ENCODE peak calls at places on chromosomes 4 and X, in four cellular contexts. One of them, this sample, is unnamed.

GRCh38 chrX:129983575-129984131 is 1.2 kb downstream of the BCORL1 start:
- DNase-seq in GM03348: no peak
- DNase-seq in left colon: peak
- DNase-seq in BE2C: peak
- DNase-seq in this sample: no peak

GRCh38 chr4:189092596-189092995 is 848.1 kb upstream of the FRG1 start:
- DNase-seq in GM03348: peak
- DNase-seq in left colon: no peak
- DNase-seq in BE2C: no peak
- DNase-seq in this sample: no peak

GRCh38 chr4:23904639-23905061 is 14.8 kb upstream of the PPARGC1A start:
- DNase-seq in GM03348: no peak
- DNase-seq in left colon: no peak
- DNase-seq in BE2C: no peak
- DNase-seq in this sample: no peak

GRCh38 chrX:12647230-12647629 is 144.0 kb upstream of the PRPS2 start:
- DNase-seq in GM03348: no peak
- DNase-seq in left colon: no peak
- DNase-seq in BE2C: no peak
- DNase-seq in this sample: no peak

GRCh38 chrX:50333308-50333707 is 128.7 kb downstream of the CCNB3 start:
- DNase-seq in GM03348: no peak
- DNase-seq in left colon: no peak
- DNase-seq in BE2C: no peak
- DNase-seq in this sample: no peak

GRCh38 chr4:40227284-40227683 is 30.5 kb downstream of the RHOH start:
- DNase-seq in GM03348: no peak
- DNase-seq in left colon: no peak
- DNase-seq in BE2C: no peak
- DNase-seq in this sample: no peak

GRCh38 chrX:57227691-57228090 is 58.8 kb upstream of the FAAH2 start:
- DNase-seq in GM03348: no peak
- DNase-seq in left colon: no peak
- DNase-seq in BE2C: no peak
- DNase-seq in this sample: no peak

GRCh38 chrX:46573896-46574336 is 351 bp downstream of the CHST7 start:
- DNase-seq in GM03348: peak
- DNase-seq in left colon: peak
- DNase-seq in BE2C: peak
- DNase-seq in this sample: no peak

GRCh38 chrX:51332188-51332942 is at the start of gene NUDT10:
- DNase-seq in GM03348: peak
- DNase-seq in left colon: peak
- DNase-seq in BE2C: peak
- DNase-seq in this sample: peak

GRCh38 chr4:145440292-145441007 is 41.2 kb upstream of the SMAD1 start:
- DNase-seq in GM03348: no peak
- DNase-seq in left colon: no peak
- DNase-seq in BE2C: no peak
- DNase-seq in this sample: no peak

GRCh38 chrX:5708209-5708608 is 520.5 kb downstream of the NLGN4X start:
- DNase-seq in GM03348: peak
- DNase-seq in left colon: no peak
- DNase-seq in BE2C: no peak
- DNase-seq in this sample: no peak

GRCh38 chrX:129717902-129718301 is 20.9 kb upstream of the XPNPEP2 start:
- DNase-seq in GM03348: peak
- DNase-seq in left colon: no peak
- DNase-seq in BE2C: no peak
- DNase-seq in this sample: peak

This sample was measured in posterior vena cava.